ENCODE peak calls at places on chromosomes 16 and 17, in five cellular contexts. Q is RCC 7860, G is NCI-H2081, N is memory B cell, H is ascending aorta. E is an unnamed sample.

GRCh38 chr16:49644143-49644460 is 211.8 kb downstream of the ZNF423 start:
- DNase-seq in G (no peak), N (no peak), H (no peak), Q (no peak), E (no peak)

GRCh38 chr16:88792078-88792550 is 7.1 kb upstream of the PIEZO1 start:
- DNase-seq in H (no peak), N (no peak), G (no peak), Q (no peak), E (no peak)

GRCh38 chr17:78599419-78599818 is 22.2 kb upstream of the DNAH17 start:
- DNase-seq in G (no peak), Q (no peak), H (no peak), N (no peak), E (no peak)

GRCh38 chr17:71084219-71084618 is 914.9 kb downstream of the KCNJ2 start:
- DNase-seq in N (no peak), Q (peak), H (no peak), G (peak), E (no peak)

GRCh38 chr16:24906199-24906808 is 60.5 kb downstream of the SLC5A11 start:
- DNase-seq in N (no peak), G (no peak), Q (no peak), H (no peak), E (no peak)

GRCh38 chr17:73485130-73485529 is 159.1 kb downstream of the SDK2 start:
- DNase-seq in Q (no peak), N (no peak), H (no peak), G (no peak), E (no peak)

GRCh38 chr16:2874584-2875362 is 8.2 kb upstream of the FLYWCH2 start:
- DNase-seq in N (peak), G (peak), H (peak), Q (peak), E (peak)

GRCh38 chr17:78600181-78600651 is 23.0 kb upstream of the DNAH17 start:
- DNase-seq in H (no peak), N (no peak), G (no peak), Q (peak), E (no peak)

GRCh38 chr17:73624496-73624988 is 19.7 kb downstream of the SDK2 start:
- DNase-seq in H (no peak), Q (no peak), N (no peak), G (no peak), E (no peak)

GRCh38 chr16:16143038-16143763 is 80.1 kb downstream of the ABCC6 start:
- DNase-seq in Q (peak), N (no peak), H (no peak), G (no peak), E (no peak)

GRCh38 chr17:41965694-41966375 is 760 bp upstream of the CNP start:
- DNase-seq in H (peak), Q (peak), N (peak), G (peak), E (peak)

GRCh38 chr17:8426802-8427201 is 8.9 kb upstream of the NDEL1 start:
- DNase-seq in Q (no peak), H (no peak), N (no peak), G (no peak), E (no peak)

GRCh38 chr16:85477801-85478363 is 135.2 kb upstream of the GSE1 start:
- DNase-seq in G (no peak), N (no peak), Q (peak), H (no peak), E (no peak)

GRCh38 chr16:47058295-47059086 is 85.0 kb upstream of the DNAJA2 start:
- DNase-seq in Q (peak), G (peak), H (peak), N (no peak), E (no peak)

GRCh38 chr17:41793749-41794602 is 7.5 kb upstream of the JUP start:
- DNase-seq in H (no peak), G (no peak), N (no peak), Q (no peak), E (peak)

GRCh38 chr17:18225562-18226283 is at the start of gene LLGL1:
- DNase-seq in N (peak), Q (no peak), H (no peak), G (no peak), E (no peak)

GRCh38 chr16:47492428-47493357 is 31.6 kb downstream of the PHKB start:
- DNase-seq in H (peak), Q (no peak), N (peak), G (no peak), E (no peak)

E was measured in NCI-H526.